ENCODE peak calls at places on chromosomes 12 and 14, in ten cellular contexts. A is omental fat pad, W is GM06990, M is tibial artery, Z is esophagus squamous epithelium, N is prostate gland, G is heart left ventricle, I is progenitor cell of endocrine pancreas, U is NB4, S is GM13976. X is an unnamed sample.
A peak's percentile ranks its signal among the peaks of the same experiment; 100 is the strongest.

GRCh38 chr14:26403760-26404159 is 194.1 kb downstream of the NOVA1 start:
- DNase-seq in A (no peak), W (no peak), M (no peak), Z (no peak), N (no peak), G (no peak), I (no peak), U (no peak), S (no peak), X (no peak)

GRCh38 chr12:31682136-31682962 is 22.9 kb downstream of the ETFBKMT start:
- DNase-seq in A (no peak), W (peak; percentile 73), M (peak; percentile 30), Z (peak; percentile 9), N (peak; percentile 11), G (peak; percentile 46), I (peak; percentile 47), U (peak; percentile 90), S (peak; percentile 76), X (peak; percentile 81)

GRCh38 chr12:122087431-122088180 is 9.1 kb downstream of the MLXIP start:
- DNase-seq in A (no peak), W (no peak), M (no peak), Z (no peak), N (no peak), G (no peak), I (no peak), U (no peak), S (no peak), X (no peak)

GRCh38 chr12:54437243-54437642 is 18.2 kb upstream of the ITGA5 start:
- DNase-seq in A (no peak), W (no peak), M (no peak), Z (no peak), N (no peak), G (no peak), I (no peak), U (no peak), S (no peak), X (no peak)

GRCh38 chr14:64114166-64114565 is 180.0 kb downstream of the ESR2 start:
- DNase-seq in A (no peak), W (no peak), M (no peak), Z (no peak), N (no peak), G (no peak), I (no peak), U (peak; percentile 93), S (no peak), X (no peak)

GRCh38 chr12:21984375-21984774 is 43.1 kb upstream of the ABCC9 start:
- DNase-seq in A (no peak), W (no peak), M (no peak), Z (no peak), N (no peak), G (no peak), I (no peak), U (no peak), S (no peak), X (no peak)

GRCh38 chr12:96371787-96372699 is 28.2 kb downstream of the CDK17 start:
- DNase-seq in A (no peak), W (no peak), M (no peak), Z (no peak), N (no peak), G (no peak), I (no peak), U (no peak), S (no peak), X (no peak)

GRCh38 chr14:54116972-54117371 is 160.3 kb upstream of the BMP4 start:
- DNase-seq in A (no peak), W (no peak), M (no peak), Z (no peak), N (no peak), G (no peak), I (no peak), U (no peak), S (no peak), X (no peak)

GRCh38 chr14:31927348-31927826 is 149.7 kb upstream of the ARHGAP5 start:
- DNase-seq in A (no peak), W (no peak), M (no peak), Z (no peak), N (no peak), G (peak; percentile 46), I (no peak), U (no peak), S (no peak), X (peak; percentile 19)

DNA sequence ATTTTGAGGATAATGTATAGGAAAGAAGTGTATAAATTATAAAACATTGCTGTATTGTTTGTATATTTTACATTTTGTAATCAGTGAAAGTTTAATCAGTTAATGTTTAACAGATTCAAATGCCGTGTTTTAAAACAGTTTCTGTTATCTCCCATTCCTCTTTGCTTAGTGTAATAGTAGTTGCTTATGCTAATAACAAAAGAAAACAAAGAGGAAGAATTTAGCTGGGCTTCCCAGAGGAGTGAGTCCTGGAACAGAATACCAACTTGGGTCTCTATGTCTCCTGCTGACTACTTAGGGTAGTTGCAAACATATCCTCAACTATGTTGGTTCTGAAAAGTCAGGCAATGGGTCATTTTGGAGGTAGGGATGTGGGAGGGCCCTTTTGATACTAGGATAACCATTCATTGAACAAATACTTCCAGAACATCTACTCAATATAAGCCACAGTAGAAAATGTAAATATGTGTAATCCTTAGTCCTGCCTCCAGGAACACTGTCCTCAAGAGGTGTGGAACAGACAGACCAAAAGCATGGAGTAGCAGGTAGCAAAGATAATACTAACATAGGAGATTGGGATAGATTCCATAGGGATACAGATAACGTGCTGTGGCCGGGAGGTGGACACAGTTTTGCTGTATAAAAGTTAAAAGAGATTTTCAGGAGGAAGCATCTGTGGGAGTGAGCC is 36.1 kb upstream of the EVL start:
- DNase-seq in A (no peak), W (no peak), M (no peak), Z (no peak), N (no peak), G (no peak), I (no peak), U (no peak), S (no peak), X (no peak)
- TF ChIP-seq CTCF in A (no peak), W (no peak), M (no peak), Z (no peak), N (no peak), G (no peak), I (no peak), U (no peak), S (no peak), X (peak; percentile 20)

GRCh38 chr12:118781692-118782091 is 199.6 kb upstream of the SRRM4 start:
- DNase-seq in A (no peak), W (no peak), M (no peak), Z (no peak), N (no peak), G (no peak), I (no peak), U (no peak), S (no peak), X (no peak)
- TF ChIP-seq CTCF in A (no peak), W (no peak), M (no peak), Z (no peak), N (no peak), G (no peak), I (no peak), U (no peak), S (no peak), X (no peak)

DNA sequence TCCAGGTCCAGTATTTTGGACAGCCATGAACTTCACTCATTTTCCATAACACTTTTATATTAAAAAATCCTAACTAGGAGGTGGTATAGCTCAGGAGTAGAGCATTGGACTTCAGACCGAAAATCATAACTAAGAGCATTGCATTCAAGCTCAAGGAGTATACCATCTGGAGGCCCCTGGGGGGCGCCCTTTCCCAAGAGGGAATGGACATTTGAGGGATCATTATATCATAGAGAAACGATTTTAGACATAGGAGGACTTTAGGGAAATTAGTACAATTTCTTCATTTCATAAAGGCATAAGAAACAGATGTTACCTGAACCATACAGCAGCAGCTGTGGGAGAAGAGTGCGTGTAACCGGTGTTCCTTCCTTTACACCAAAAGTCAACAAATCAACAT is 5.2 kb upstream of the ATG14 start:
- DNase-seq in A (no peak), W (no peak), M (no peak), Z (no peak), N (no peak), G (no peak), I (no peak), U (peak; percentile 54), S (no peak), X (peak; percentile 15)
- TF ChIP-seq CTCF in A (no peak), W (peak; percentile 66), M (no peak), Z (no peak), N (no peak), G (no peak), I (peak; percentile 64), U (peak; percentile 67), S (no peak), X (no peak)

DNA sequence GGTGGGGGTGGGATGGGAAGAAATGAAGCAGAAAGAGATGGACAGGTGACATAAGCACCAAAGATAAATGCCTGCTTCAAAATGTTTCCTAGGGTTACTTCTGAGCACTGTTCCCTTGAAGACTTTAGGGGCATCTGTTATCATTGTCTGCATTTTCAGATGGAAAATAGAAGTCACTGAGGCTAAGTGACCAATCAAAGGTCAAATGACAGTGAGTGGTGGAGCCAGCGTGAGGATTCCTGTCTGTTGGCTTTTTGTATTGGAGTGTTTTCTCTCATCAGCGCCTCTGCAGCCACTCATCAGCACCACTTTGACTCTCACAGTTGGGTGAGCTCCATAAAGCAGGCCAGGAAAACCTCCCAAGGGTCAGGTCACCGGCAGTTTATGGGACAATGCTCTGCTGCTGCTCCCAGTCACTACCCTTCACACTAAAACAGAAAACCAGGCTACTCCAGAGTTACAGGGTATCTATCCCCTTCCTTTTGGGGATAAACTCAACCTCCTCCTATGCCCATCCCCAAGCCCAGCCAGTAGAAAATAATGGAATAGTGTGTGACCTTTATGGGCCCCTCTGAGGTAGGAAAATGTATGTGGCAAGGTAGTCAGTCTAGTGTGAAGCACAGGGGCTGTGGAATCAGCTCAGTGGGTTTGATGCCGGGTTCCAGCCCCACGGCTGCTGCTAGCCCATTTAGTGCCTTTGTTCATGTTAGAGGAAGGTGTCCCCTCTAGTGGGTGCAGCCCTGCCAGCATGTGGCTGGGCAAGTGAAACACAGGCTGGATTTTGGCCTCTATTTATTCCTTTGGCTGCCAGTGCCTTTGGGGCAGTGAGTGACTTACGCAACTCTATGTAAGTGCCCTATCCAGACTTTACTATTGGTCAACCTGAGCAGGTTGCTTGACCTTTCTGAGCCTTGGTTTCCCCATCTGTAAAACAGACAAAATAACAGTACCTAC is 133.7 kb upstream of the CPM start:
- DNase-seq in A (no peak), W (no peak), M (no peak), Z (no peak), N (no peak), G (no peak), I (no peak), U (peak; percentile 12), S (no peak), X (no peak)
- TF ChIP-seq CTCF in A (no peak), W (no peak), M (no peak), Z (no peak), N (no peak), G (no peak), I (no peak), U (no peak), S (no peak), X (no peak)

GRCh38 chr12:34124608-34125007 is 102.3 kb downstream of the ALG10 start:
- DNase-seq in A (no peak), W (no peak), M (no peak), Z (no peak), N (no peak), G (no peak), I (no peak), U (no peak), S (no peak), X (no peak)
- TF ChIP-seq CTCF in A (no peak), W (no peak), M (no peak), Z (no peak), N (no peak), G (no peak), I (no peak), U (no peak), S (no peak), X (no peak)

X was measured in Calu3.